ENCODE peak calls at places on chromosome 12, in five cellular contexts. One of them, this sample, is unnamed.

GRCh38 chr12:108772247-108772646 is 40.9 kb upstream of the CORO1C start:
- DNase-seq in endothelial cell: no peak
- DNase-seq in NCI-H1694 treated with DMSO at 0.1 percent for 48 hours: no peak
- DNase-seq in EL: no peak
- DNase-seq in activated CD4-positive, alpha-beta T cell treated with anti-CD3 and anti-CD28 coated beads, Interleukin-2, amount 10 ng/mL, durations not matched to agents 7 days and 5 days: no peak
- DNase-seq in this sample: no peak

GRCh38 chr12:19030180-19030579 is 99.4 kb upstream of the PLEKHA5 start:
- DNase-seq in endothelial cell: no peak
- DNase-seq in NCI-H1694 treated with DMSO at 0.1 percent for 48 hours: no peak
- DNase-seq in EL: no peak
- DNase-seq in activated CD4-positive, alpha-beta T cell treated with anti-CD3 and anti-CD28 coated beads, Interleukin-2, amount 10 ng/mL, durations not matched to agents 7 days and 5 days: no peak
- DNase-seq in this sample: no peak

GRCh38 chr12:63317880-63318279 is 166.9 kb upstream of the AVPR1A start:
- DNase-seq in endothelial cell: no peak
- DNase-seq in NCI-H1694 treated with DMSO at 0.1 percent for 48 hours: no peak
- DNase-seq in EL: no peak
- DNase-seq in activated CD4-positive, alpha-beta T cell treated with anti-CD3 and anti-CD28 coated beads, Interleukin-2, amount 10 ng/mL, durations not matched to agents 7 days and 5 days: no peak
- DNase-seq in this sample: no peak

GRCh38 chr12:3117628-3118027 is 40.4 kb downstream of the TSPAN9 start:
- DNase-seq in endothelial cell: no peak
- DNase-seq in NCI-H1694 treated with DMSO at 0.1 percent for 48 hours: peak; percentile 74
- DNase-seq in EL: peak; percentile 93
- DNase-seq in activated CD4-positive, alpha-beta T cell treated with anti-CD3 and anti-CD28 coated beads, Interleukin-2, amount 10 ng/mL, durations not matched to agents 7 days and 5 days: no peak
- DNase-seq in this sample: no peak

GRCh38 chr12:116929885-116930284 is 19.1 kb downstream of the FBXW8 start:
- DNase-seq in endothelial cell: no peak
- DNase-seq in NCI-H1694 treated with DMSO at 0.1 percent for 48 hours: no peak
- DNase-seq in EL: no peak
- DNase-seq in activated CD4-positive, alpha-beta T cell treated with anti-CD3 and anti-CD28 coated beads, Interleukin-2, amount 10 ng/mL, durations not matched to agents 7 days and 5 days: no peak
- DNase-seq in this sample: no peak

GRCh38 chr12:20601668-20602280 is 93.4 kb upstream of the SLCO1C1 start:
- DNase-seq in endothelial cell: no peak
- DNase-seq in NCI-H1694 treated with DMSO at 0.1 percent for 48 hours: peak; percentile 27
- DNase-seq in EL: peak; percentile 47
- DNase-seq in activated CD4-positive, alpha-beta T cell treated with anti-CD3 and anti-CD28 coated beads, Interleukin-2, amount 10 ng/mL, durations not matched to agents 7 days and 5 days: no peak
- DNase-seq in this sample: no peak

GRCh38 chr12:1790470-1790869 is 29.9 kb upstream of the LRTM2 start:
- DNase-seq in endothelial cell: no peak
- DNase-seq in NCI-H1694 treated with DMSO at 0.1 percent for 48 hours: no peak
- DNase-seq in EL: no peak
- DNase-seq in activated CD4-positive, alpha-beta T cell treated with anti-CD3 and anti-CD28 coated beads, Interleukin-2, amount 10 ng/mL, durations not matched to agents 7 days and 5 days: no peak
- DNase-seq in this sample: no peak

GRCh38 chr12:57823131-57823907 is 4.8 kb upstream of the AVIL start:
- DNase-seq in endothelial cell: no peak
- DNase-seq in NCI-H1694 treated with DMSO at 0.1 percent for 48 hours: no peak
- DNase-seq in EL: no peak
- DNase-seq in activated CD4-positive, alpha-beta T cell treated with anti-CD3 and anti-CD28 coated beads, Interleukin-2, amount 10 ng/mL, durations not matched to agents 7 days and 5 days: no peak
- DNase-seq in this sample: no peak

GRCh38 chr12:75722714-75723200 is 211.3 kb upstream of the KRR1 start:
- DNase-seq in endothelial cell: no peak
- DNase-seq in NCI-H1694 treated with DMSO at 0.1 percent for 48 hours: peak; percentile 73
- DNase-seq in EL: peak; percentile 86
- DNase-seq in activated CD4-positive, alpha-beta T cell treated with anti-CD3 and anti-CD28 coated beads, Interleukin-2, amount 10 ng/mL, durations not matched to agents 7 days and 5 days: peak; percentile 52
- DNase-seq in this sample: no peak

GRCh38 chr12:82225871-82226270 is 132.3 kb downstream of the CCDC59 start:
- DNase-seq in endothelial cell: no peak
- DNase-seq in NCI-H1694 treated with DMSO at 0.1 percent for 48 hours: no peak
- DNase-seq in EL: no peak
- DNase-seq in activated CD4-positive, alpha-beta T cell treated with anti-CD3 and anti-CD28 coated beads, Interleukin-2, amount 10 ng/mL, durations not matched to agents 7 days and 5 days: no peak
- DNase-seq in this sample: no peak

GRCh38 chr12:1805441-1806081 is 14.8 kb upstream of the LRTM2 start:
- DNase-seq in endothelial cell: no peak
- DNase-seq in NCI-H1694 treated with DMSO at 0.1 percent for 48 hours: no peak
- DNase-seq in EL: no peak
- DNase-seq in activated CD4-positive, alpha-beta T cell treated with anti-CD3 and anti-CD28 coated beads, Interleukin-2, amount 10 ng/mL, durations not matched to agents 7 days and 5 days: no peak
- DNase-seq in this sample: peak; percentile 12

GRCh38 chr12:104454997-104455396 is 1.8 kb upstream of the CHST11 start:
- DNase-seq in endothelial cell: no peak
- DNase-seq in NCI-H1694 treated with DMSO at 0.1 percent for 48 hours: no peak
- DNase-seq in EL: peak; percentile 77
- DNase-seq in activated CD4-positive, alpha-beta T cell treated with anti-CD3 and anti-CD28 coated beads, Interleukin-2, amount 10 ng/mL, durations not matched to agents 7 days and 5 days: no peak
- DNase-seq in this sample: no peak

GRCh38 chr12:53295891-53296219 is 513 bp downstream of the PFDN5 start:
- DNase-seq in endothelial cell: no peak
- DNase-seq in NCI-H1694 treated with DMSO at 0.1 percent for 48 hours: no peak
- DNase-seq in EL: no peak
- DNase-seq in activated CD4-positive, alpha-beta T cell treated with anti-CD3 and anti-CD28 coated beads, Interleukin-2, amount 10 ng/mL, durations not matched to agents 7 days and 5 days: no peak
- DNase-seq in this sample: no peak

GRCh38 chr12:2064078-2064507 is 11.3 kb downstream of the CACNA1C start:
- DNase-seq in endothelial cell: no peak
- DNase-seq in NCI-H1694 treated with DMSO at 0.1 percent for 48 hours: no peak
- DNase-seq in EL: peak; percentile 49
- DNase-seq in activated CD4-positive, alpha-beta T cell treated with anti-CD3 and anti-CD28 coated beads, Interleukin-2, amount 10 ng/mL, durations not matched to agents 7 days and 5 days: peak; percentile 54
- DNase-seq in this sample: no peak

GRCh38 chr12:96132819-96133218 is 61.4 kb upstream of the ELK3 start:
- DNase-seq in endothelial cell: no peak
- DNase-seq in NCI-H1694 treated with DMSO at 0.1 percent for 48 hours: peak; percentile 26
- DNase-seq in EL: no peak
- DNase-seq in activated CD4-positive, alpha-beta T cell treated with anti-CD3 and anti-CD28 coated beads, Interleukin-2, amount 10 ng/mL, durations not matched to agents 7 days and 5 days: peak; percentile 36
- DNase-seq in this sample: no peak

GRCh38 chr12:76274699-76275098 is 73.5 kb downstream of the BBS10 start:
- DNase-seq in endothelial cell: no peak
- DNase-seq in NCI-H1694 treated with DMSO at 0.1 percent for 48 hours: no peak
- DNase-seq in EL: peak; percentile 39
- DNase-seq in activated CD4-positive, alpha-beta T cell treated with anti-CD3 and anti-CD28 coated beads, Interleukin-2, amount 10 ng/mL, durations not matched to agents 7 days and 5 days: no peak
- DNase-seq in this sample: no peak

GRCh38 chr12:27193106-27193505 is 51.0 kb upstream of the STK38L start:
- DNase-seq in endothelial cell: no peak
- DNase-seq in NCI-H1694 treated with DMSO at 0.1 percent for 48 hours: no peak
- DNase-seq in EL: peak; percentile 69
- DNase-seq in activated CD4-positive, alpha-beta T cell treated with anti-CD3 and anti-CD28 coated beads, Interleukin-2, amount 10 ng/mL, durations not matched to agents 7 days and 5 days: no peak
- DNase-seq in this sample: no peak

GRCh38 chr12:127987199-127987901 is 279.6 kb upstream of the TMEM132C start:
- DNase-seq in endothelial cell: no peak
- DNase-seq in NCI-H1694 treated with DMSO at 0.1 percent for 48 hours: no peak
- DNase-seq in EL: peak; percentile 94
- DNase-seq in activated CD4-positive, alpha-beta T cell treated with anti-CD3 and anti-CD28 coated beads, Interleukin-2, amount 10 ng/mL, durations not matched to agents 7 days and 5 days: no peak
- DNase-seq in this sample: no peak

GRCh38 chr12:104376650-104377506 is 73.3 kb downstream of the EID3 start:
- DNase-seq in endothelial cell: no peak
- DNase-seq in NCI-H1694 treated with DMSO at 0.1 percent for 48 hours: no peak
- DNase-seq in EL: peak; percentile 51
- DNase-seq in activated CD4-positive, alpha-beta T cell treated with anti-CD3 and anti-CD28 coated beads, Interleukin-2, amount 10 ng/mL, durations not matched to agents 7 days and 5 days: no peak
- DNase-seq in this sample: no peak

GRCh38 chr12:81598205-81598604 is 160.9 kb downstream of the PPFIA2 start:
- DNase-seq in endothelial cell: no peak
- DNase-seq in NCI-H1694 treated with DMSO at 0.1 percent for 48 hours: peak; percentile 93
- DNase-seq in EL: no peak
- DNase-seq in activated CD4-positive, alpha-beta T cell treated with anti-CD3 and anti-CD28 coated beads, Interleukin-2, amount 10 ng/mL, durations not matched to agents 7 days and 5 days: no peak
- DNase-seq in this sample: no peak

GRCh38 chr12:69828897-69829296 is 3.9 kb downstream of the MYRFL start:
- DNase-seq in endothelial cell: no peak
- DNase-seq in NCI-H1694 treated with DMSO at 0.1 percent for 48 hours: no peak
- DNase-seq in EL: no peak
- DNase-seq in activated CD4-positive, alpha-beta T cell treated with anti-CD3 and anti-CD28 coated beads, Interleukin-2, amount 10 ng/mL, durations not matched to agents 7 days and 5 days: no peak
- DNase-seq in this sample: no peak

GRCh38 chr12:63904653-63905052 is 60.2 kb downstream of the SRGAP1 start:
- DNase-seq in endothelial cell: no peak
- DNase-seq in NCI-H1694 treated with DMSO at 0.1 percent for 48 hours: no peak
- DNase-seq in EL: no peak
- DNase-seq in activated CD4-positive, alpha-beta T cell treated with anti-CD3 and anti-CD28 coated beads, Interleukin-2, amount 10 ng/mL, durations not matched to agents 7 days and 5 days: no peak
- DNase-seq in this sample: no peak

GRCh38 chr12:66296171-66296683 is 6.1 kb upstream of the HELB start:
- DNase-seq in endothelial cell: no peak
- DNase-seq in NCI-H1694 treated with DMSO at 0.1 percent for 48 hours: no peak
- DNase-seq in EL: no peak
- DNase-seq in activated CD4-positive, alpha-beta T cell treated with anti-CD3 and anti-CD28 coated beads, Interleukin-2, amount 10 ng/mL, durations not matched to agents 7 days and 5 days: no peak
- DNase-seq in this sample: no peak

GRCh38 chr12:53044052-53044581 is 5.7 kb upstream of the TNS2 start:
- DNase-seq in endothelial cell: peak; percentile 5
- DNase-seq in NCI-H1694 treated with DMSO at 0.1 percent for 48 hours: no peak
- DNase-seq in EL: no peak
- DNase-seq in activated CD4-positive, alpha-beta T cell treated with anti-CD3 and anti-CD28 coated beads, Interleukin-2, amount 10 ng/mL, durations not matched to agents 7 days and 5 days: no peak
- DNase-seq in this sample: peak; percentile 33

GRCh38 chr12:97300921-97301320 is 161.7 kb upstream of the RMST start:
- DNase-seq in endothelial cell: no peak
- DNase-seq in NCI-H1694 treated with DMSO at 0.1 percent for 48 hours: no peak
- DNase-seq in EL: no peak
- DNase-seq in activated CD4-positive, alpha-beta T cell treated with anti-CD3 and anti-CD28 coated beads, Interleukin-2, amount 10 ng/mL, durations not matched to agents 7 days and 5 days: no peak
- DNase-seq in this sample: no peak

GRCh38 chr12:1559729-1560128 is 34.7 kb downstream of the FBXL14 start:
- DNase-seq in endothelial cell: no peak
- DNase-seq in NCI-H1694 treated with DMSO at 0.1 percent for 48 hours: no peak
- DNase-seq in EL: no peak
- DNase-seq in activated CD4-positive, alpha-beta T cell treated with anti-CD3 and anti-CD28 coated beads, Interleukin-2, amount 10 ng/mL, durations not matched to agents 7 days and 5 days: no peak
- DNase-seq in this sample: no peak

GRCh38 chr12:84136862-84137367 is 775.7 kb downstream of the SLC6A15 start:
- DNase-seq in endothelial cell: no peak
- DNase-seq in NCI-H1694 treated with DMSO at 0.1 percent for 48 hours: no peak
- DNase-seq in EL: peak; percentile 69
- DNase-seq in activated CD4-positive, alpha-beta T cell treated with anti-CD3 and anti-CD28 coated beads, Interleukin-2, amount 10 ng/mL, durations not matched to agents 7 days and 5 days: no peak
- DNase-seq in this sample: no peak

GRCh38 chr12:3533703-3534386 is 42.8 kb downstream of the PRMT8 start:
- DNase-seq in endothelial cell: no peak
- DNase-seq in NCI-H1694 treated with DMSO at 0.1 percent for 48 hours: peak; percentile 71
- DNase-seq in EL: peak; percentile 12
- DNase-seq in activated CD4-positive, alpha-beta T cell treated with anti-CD3 and anti-CD28 coated beads, Interleukin-2, amount 10 ng/mL, durations not matched to agents 7 days and 5 days: no peak
- DNase-seq in this sample: peak; percentile 72

GRCh38 chr12:40183745-40184144 is 41.1 kb upstream of the LRRK2 start:
- DNase-seq in endothelial cell: no peak
- DNase-seq in NCI-H1694 treated with DMSO at 0.1 percent for 48 hours: no peak
- DNase-seq in EL: no peak
- DNase-seq in activated CD4-positive, alpha-beta T cell treated with anti-CD3 and anti-CD28 coated beads, Interleukin-2, amount 10 ng/mL, durations not matched to agents 7 days and 5 days: no peak
- DNase-seq in this sample: no peak

GRCh38 chr12:6271281-6271680 is 39.2 kb upstream of the PLEKHG6 start:
- DNase-seq in endothelial cell: no peak
- DNase-seq in NCI-H1694 treated with DMSO at 0.1 percent for 48 hours: no peak
- DNase-seq in EL: no peak
- DNase-seq in activated CD4-positive, alpha-beta T cell treated with anti-CD3 and anti-CD28 coated beads, Interleukin-2, amount 10 ng/mL, durations not matched to agents 7 days and 5 days: no peak
- DNase-seq in this sample: no peak

GRCh38 chr12:21372602-21373001 is at the start of gene IAPP:
- DNase-seq in endothelial cell: no peak
- DNase-seq in NCI-H1694 treated with DMSO at 0.1 percent for 48 hours: no peak
- DNase-seq in EL: no peak
- DNase-seq in activated CD4-positive, alpha-beta T cell treated with anti-CD3 and anti-CD28 coated beads, Interleukin-2, amount 10 ng/mL, durations not matched to agents 7 days and 5 days: no peak
- DNase-seq in this sample: no peak

GRCh38 chr12:24780969-24781368 is 167.9 kb downstream of the BCAT1 start:
- DNase-seq in endothelial cell: no peak
- DNase-seq in NCI-H1694 treated with DMSO at 0.1 percent for 48 hours: peak; percentile 16
- DNase-seq in EL: peak; percentile 17
- DNase-seq in activated CD4-positive, alpha-beta T cell treated with anti-CD3 and anti-CD28 coated beads, Interleukin-2, amount 10 ng/mL, durations not matched to agents 7 days and 5 days: no peak
- DNase-seq in this sample: no peak

GRCh38 chr12:14258468-14258947 is 107.0 kb upstream of the ATF7IP start:
- DNase-seq in endothelial cell: peak; percentile 10
- DNase-seq in NCI-H1694 treated with DMSO at 0.1 percent for 48 hours: no peak
- DNase-seq in EL: no peak
- DNase-seq in activated CD4-positive, alpha-beta T cell treated with anti-CD3 and anti-CD28 coated beads, Interleukin-2, amount 10 ng/mL, durations not matched to agents 7 days and 5 days: no peak
- DNase-seq in this sample: no peak